ENCODE peak calls at places on chromosome 21, in nine cellular contexts. L, T, K, Q, J, A, S, O and P are unnamed samples.
A peak's percentile ranks its signal among the peaks of the same experiment; 100 is the strongest.

GRCh38 chr21:44074315-44074958 is 32.8 kb upstream of the PWP2 start:
- DNase-seq in L (no peak), T (peak; percentile 86), K (no peak), Q (no peak), J (no peak), A (no peak), S (no peak), O (no peak), P (no peak)

GRCh38 chr21:36926989-36927695 is 39.3 kb downstream of the HLCS start:
- DNase-seq in L (no peak), T (no peak), K (no peak), Q (no peak), J (peak; percentile 36), A (no peak), S (no peak), O (no peak), P (no peak)

GRCh38 chr21:46397211-46397905 is 61.3 kb upstream of the DIP2A start:
- DNase-seq in L (no peak), T (no peak), K (no peak), Q (no peak), J (no peak), A (no peak), S (no peak), O (no peak), P (no peak)

GRCh38 chr21:15682182-15682895 is 47.4 kb upstream of the USP25 start:
- DNase-seq in L (no peak), T (no peak), K (no peak), Q (no peak), J (no peak), A (no peak), S (peak; percentile 34), O (no peak), P (no peak)

GRCh38 chr21:29490016-29490415 is 191.3 kb downstream of the BACH1 start:
- DNase-seq in L (no peak), T (no peak), K (no peak), Q (no peak), J (no peak), A (no peak), S (no peak), O (no peak), P (no peak)

GRCh38 chr21:38815060-38815405 is 9.3 kb downstream of the ETS2 start:
- DNase-seq in L (no peak), T (no peak), K (no peak), Q (no peak), J (no peak), A (no peak), S (no peak), O (no peak), P (no peak)

GRCh38 chr21:45100866-45101265 is 26.5 kb downstream of the ADARB1 start:
- DNase-seq in L (no peak), T (no peak), K (no peak), Q (no peak), J (no peak), A (no peak), S (no peak), O (no peak), P (no peak)

GRCh38 chr21:39020751-39021474 is 162.3 kb downstream of the PSMG1 start:
- DNase-seq in L (no peak), T (no peak), K (no peak), Q (no peak), J (no peak), A (no peak), S (no peak), O (no peak), P (no peak)

GRCh38 chr21:44267655-44268142 is 6.0 kb upstream of the DNMT3L start:
- DNase-seq in L (no peak), T (no peak), K (no peak), Q (no peak), J (no peak), A (peak; percentile 26), S (no peak), O (no peak), P (no peak)

GRCh38 chr21:26769613-26770188 is 75.5 kb downstream of the ADAMTS1 start:
- DNase-seq in L (no peak), T (peak; percentile 52), K (no peak), Q (no peak), J (peak; percentile 23), A (no peak), S (peak; percentile 35), O (no peak), P (peak; percentile 19)

GRCh38 chr21:42424848-42425602 is 21.3 kb downstream of the UBASH3A start:
- DNase-seq in L (no peak), T (no peak), K (no peak), Q (no peak), J (no peak), A (peak; percentile 37), S (no peak), O (no peak), P (no peak)

GRCh38 chr21:45318146-45318555 is 30.5 kb upstream of the POFUT2 start:
- DNase-seq in L (no peak), T (no peak), K (no peak), Q (no peak), J (no peak), A (no peak), S (no peak), O (no peak), P (no peak)

GRCh38 chr21:45427331-45428271 is 22.6 kb downstream of the COL18A1 start:
- DNase-seq in L (peak; percentile 80), T (no peak), K (no peak), Q (no peak), J (no peak), A (no peak), S (no peak), O (peak; percentile 72), P (no peak)

GRCh38 chr21:40141621-40142020 is 274.4 kb downstream of the PCP4 start:
- DNase-seq in L (no peak), T (no peak), K (no peak), Q (no peak), J (no peak), A (no peak), S (no peak), O (no peak), P (no peak)

GRCh38 chr21:44395260-44395659 is 41.8 kb downstream of the TRPM2 start:
- DNase-seq in L (no peak), T (no peak), K (no peak), Q (no peak), J (no peak), A (no peak), S (no peak), O (no peak), P (no peak)

GRCh38 chr21:42198949-42199348 is 20.0 kb upstream of the ABCG1 start:
- DNase-seq in L (no peak), T (no peak), K (no peak), Q (no peak), J (no peak), A (no peak), S (no peak), O (no peak), P (no peak)

GRCh38 chr21:46226920-46227599 is 1.5 kb downstream of the LSS start:
- DNase-seq in L (peak; percentile 21), T (no peak), K (no peak), Q (no peak), J (no peak), A (no peak), S (no peak), O (no peak), P (no peak)